ENCODE peak calls at places on chromosomes 6 and 20, in four cellular contexts. One of them, this sample, is unnamed. For H3K4me1, the result is how much of the 10 kb centered on the place peaks cover.

GRCh38 chr6:133041020-133041419 is 200.1 kb upstream of the EYA4 start:
- DNase-seq in psoas muscle: no peak
- DNase-seq in heart left ventricle: peak
- DNase-seq in astrocyte: no peak
- DNase-seq in this sample: no peak

GRCh38 chr20:9185511-9185910 is 116.6 kb downstream of the PLCB4 start:
- DNase-seq in psoas muscle: no peak
- DNase-seq in heart left ventricle: no peak
- DNase-seq in astrocyte: peak
- DNase-seq in this sample: no peak

GRCh38 chr6:41767112-41767946 is 12.4 kb downstream of the FRS3 start:
- DNase-seq in psoas muscle: no peak
- DNase-seq in heart left ventricle: peak
- DNase-seq in astrocyte: peak
- DNase-seq in this sample: peak

GRCh38 chr6:158231551-158232444 is 63.6 kb downstream of the GTF2H5 start:
- DNase-seq in psoas muscle: peak
- DNase-seq in heart left ventricle: peak
- DNase-seq in astrocyte: peak
- DNase-seq in this sample: peak

GRCh38 chr6:1227935-1228753 is 83.8 kb upstream of the FOXQ1 start:
- DNase-seq in psoas muscle: no peak
- DNase-seq in heart left ventricle: no peak
- DNase-seq in astrocyte: no peak
- DNase-seq in this sample: no peak

GRCh38 chr20:48921883-48922867 is 664 bp downstream of the ARFGEF2 start:
- DNase-seq in psoas muscle: no peak
- DNase-seq in heart left ventricle: peak
- DNase-seq in astrocyte: peak
- DNase-seq in this sample: peak

GRCh38 chr6:125117818-125118217 is 35.8 kb upstream of the TPD52L1 start:
- DNase-seq in psoas muscle: no peak
- DNase-seq in heart left ventricle: no peak
- DNase-seq in astrocyte: peak
- DNase-seq in this sample: no peak

GRCh38 chr6:136011475-136011874 is 160.0 kb downstream of the PDE7B start:
- DNase-seq in psoas muscle: no peak
- DNase-seq in heart left ventricle: no peak
- DNase-seq in astrocyte: peak
- DNase-seq in this sample: no peak

GRCh38 chr20:38987777-38988176 is 25.6 kb downstream of the DHX35 start:
- DNase-seq in psoas muscle: no peak
- DNase-seq in heart left ventricle: no peak
- DNase-seq in astrocyte: no peak
- DNase-seq in this sample: no peak

GRCh38 chr20:32823078-32823477 is 3.3 kb downstream of the MAPRE1 start:
- DNase-seq in psoas muscle: no peak
- DNase-seq in heart left ventricle: no peak
- DNase-seq in astrocyte: peak
- DNase-seq in this sample: no peak

GRCh38 chr6:122049341-122049740 is 350.1 kb upstream of the HSF2 start:
- DNase-seq in psoas muscle: no peak
- DNase-seq in heart left ventricle: peak
- DNase-seq in astrocyte: peak
- DNase-seq in this sample: peak

GRCh38 chr20:47198254-47198671 is 158.2 kb downstream of the ZMYND8 start:
- DNase-seq in psoas muscle: peak
- DNase-seq in heart left ventricle: no peak
- DNase-seq in astrocyte: no peak
- DNase-seq in this sample: no peak

GRCh38 chr20:64036346-64037198 is 590 bp downstream of the C20orf204 start:
- DNase-seq in psoas muscle: no peak
- DNase-seq in heart left ventricle: no peak
- DNase-seq in astrocyte: no peak
- DNase-seq in this sample: no peak

GRCh38 chr6:109474995-109475394 is 8.0 kb downstream of the ZBTB24 start:
- DNase-seq in psoas muscle: no peak
- DNase-seq in heart left ventricle: no peak
- DNase-seq in astrocyte: no peak
- DNase-seq in this sample: no peak

GRCh38 chr20:1958426-1958825 is 35.4 kb downstream of the PDYN start:
- DNase-seq in psoas muscle: no peak
- DNase-seq in heart left ventricle: no peak
- DNase-seq in astrocyte: no peak
- DNase-seq in this sample: no peak

GRCh38 chr6:42316981-42317380 is 99.3 kb upstream of the MRPS10 start:
- DNase-seq in psoas muscle: no peak
- DNase-seq in heart left ventricle: no peak
- DNase-seq in astrocyte: peak
- DNase-seq in this sample: no peak

GRCh38 chr20:16260911-16261310 is 312.3 kb downstream of the KIF16B start:
- DNase-seq in psoas muscle: no peak
- DNase-seq in heart left ventricle: no peak
- DNase-seq in astrocyte: peak
- DNase-seq in this sample: no peak

GRCh38 chr20:36240076-36240475 is 3.8 kb downstream of the AAR2 start:
- DNase-seq in psoas muscle: no peak
- DNase-seq in heart left ventricle: no peak
- DNase-seq in astrocyte: no peak
- DNase-seq in this sample: no peak

GRCh38 chr6:163608060-163608752 is 193.7 kb downstream of the QKI start:
- DNase-seq in psoas muscle: no peak
- DNase-seq in heart left ventricle: no peak
- DNase-seq in astrocyte: no peak
- DNase-seq in this sample: no peak

GRCh38 chr6:10411915-10412164 is 3.0 kb downstream of the TFAP2A start:
- DNase-seq in psoas muscle: no peak
- DNase-seq in heart left ventricle: no peak
- DNase-seq in astrocyte: no peak
- DNase-seq in this sample: peak

GRCh38 chr6:49541210-49541724 is 9.2 kb upstream of the C6orf141 start:
- DNase-seq in psoas muscle: no peak
- DNase-seq in heart left ventricle: no peak
- DNase-seq in astrocyte: peak
- DNase-seq in this sample: no peak

GRCh38 chr20:47310729-47311128 is 45.8 kb downstream of the ZMYND8 start:
- DNase-seq in psoas muscle: no peak
- DNase-seq in heart left ventricle: no peak
- DNase-seq in astrocyte: no peak
- DNase-seq in this sample: no peak

GRCh38 chr6:69019832-69020231 is 384.8 kb downstream of the ADGRB3 start:
- DNase-seq in psoas muscle: no peak
- DNase-seq in heart left ventricle: no peak
- DNase-seq in astrocyte: peak
- DNase-seq in this sample: no peak

GRCh38 chr6:96246563-96246962 is 230.8 kb downstream of the FUT9 start:
- DNase-seq in psoas muscle: no peak
- DNase-seq in heart left ventricle: no peak
- DNase-seq in astrocyte: peak
- DNase-seq in this sample: no peak

GRCh38 chr6:35624341-35625070 is 64.2 kb downstream of the FKBP5 start:
- DNase-seq in psoas muscle: no peak
- DNase-seq in heart left ventricle: no peak
- DNase-seq in astrocyte: no peak
- DNase-seq in this sample: no peak

GRCh38 chr6:70221025-70221714 is 81.7 kb downstream of the COL9A1 start:
- DNase-seq in psoas muscle: no peak
- DNase-seq in heart left ventricle: no peak
- DNase-seq in astrocyte: peak
- DNase-seq in this sample: no peak

GRCh38 chr6:21220271-21220987 is 373.1 kb upstream of the SOX4 start:
- DNase-seq in psoas muscle: no peak
- DNase-seq in heart left ventricle: no peak
- DNase-seq in astrocyte: peak
- DNase-seq in this sample: no peak

GRCh38 chr6:157229733-157230132 is 93.6 kb downstream of the TMEM242 start:
- DNase-seq in psoas muscle: no peak
- DNase-seq in heart left ventricle: no peak
- DNase-seq in astrocyte: no peak
- DNase-seq in this sample: no peak

GRCh38 chr6:129793447-129793846 is 67.7 kb downstream of the TMEM244 start:
- DNase-seq in psoas muscle: no peak
- DNase-seq in heart left ventricle: no peak
- DNase-seq in astrocyte: no peak
- DNase-seq in this sample: no peak

GRCh38 chr6:45420083-45420908 is 42.6 kb upstream of the SUPT3H start:
- DNase-seq in psoas muscle: no peak
- DNase-seq in heart left ventricle: peak
- DNase-seq in astrocyte: peak
- DNase-seq in this sample: peak

GRCh38 chr6:81997091-81997926 is 244.8 kb upstream of the TENT5A start:
- DNase-seq in psoas muscle: no peak
- DNase-seq in heart left ventricle: no peak
- DNase-seq in astrocyte: peak
- DNase-seq in this sample: no peak

GRCh38 chr20:3312940-3313656 is 74.1 kb upstream of the SLC4A11 start:
- DNase-seq in psoas muscle: no peak
- DNase-seq in heart left ventricle: no peak
- DNase-seq in astrocyte: peak
- DNase-seq in this sample: no peak

GRCh38 chr20:37328149-37328945 is 17.6 kb upstream of the SRC start:
- DNase-seq in psoas muscle: no peak
- DNase-seq in heart left ventricle: no peak
- DNase-seq in astrocyte: no peak
- DNase-seq in this sample: no peak
- H3K4me3 ChIP-seq in psoas muscle: no peak
- H3K4me3 ChIP-seq in heart left ventricle: no peak
- H3K4me3 ChIP-seq in astrocyte: no peak
- H3K4me3 ChIP-seq in this sample: no peak

GRCh38 chr6:15380354-15380753 is 134.5 kb downstream of the JARID2 start:
- DNase-seq in psoas muscle: no peak
- DNase-seq in heart left ventricle: no peak
- DNase-seq in astrocyte: no peak
- DNase-seq in this sample: no peak

GRCh38 chr6:15378864-15379263 is 133.0 kb downstream of the JARID2 start:
- DNase-seq in psoas muscle: no peak
- DNase-seq in heart left ventricle: no peak
- DNase-seq in astrocyte: no peak
- DNase-seq in this sample: no peak

GRCh38 chr6:15382712-15383111 is 136.8 kb downstream of the JARID2 start:
- DNase-seq in psoas muscle: no peak
- DNase-seq in heart left ventricle: no peak
- DNase-seq in astrocyte: no peak
- DNase-seq in this sample: no peak

GRCh38 chr6:15384901-15385300 is 139.0 kb downstream of the JARID2 start:
- DNase-seq in psoas muscle: no peak
- DNase-seq in heart left ventricle: no peak
- DNase-seq in astrocyte: no peak
- DNase-seq in this sample: no peak

DNA sequence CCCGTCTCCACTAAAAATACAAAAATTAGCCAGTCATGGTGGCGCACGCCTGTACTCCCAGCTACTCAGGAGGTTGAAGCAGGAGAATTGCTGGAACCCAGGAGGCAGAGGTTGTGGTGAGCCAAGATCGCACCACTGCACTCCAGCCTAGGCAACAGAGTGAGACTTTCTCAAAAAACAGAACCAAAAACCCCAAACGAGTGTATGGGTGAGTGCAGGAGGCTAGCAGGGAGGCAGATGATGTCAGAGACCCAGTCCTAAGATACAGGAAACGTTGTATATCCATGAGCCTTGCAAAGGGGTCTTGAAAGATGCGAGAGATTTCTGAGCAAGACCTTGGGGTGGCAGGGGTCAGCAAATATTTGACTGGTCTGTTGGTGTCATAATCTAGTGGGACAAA is 136.2 kb downstream of the JARID2 start:
- DNase-seq in psoas muscle: no peak
- DNase-seq in heart left ventricle: no peak
- DNase-seq in astrocyte: no peak
- DNase-seq in this sample: no peak
- H3K4me1 ChIP-seq in psoas muscle: under half
- H3K4me1 ChIP-seq in heart left ventricle: under half
- H3K4me1 ChIP-seq in astrocyte: under half
- H3K4me1 ChIP-seq in this sample: under half

DNA sequence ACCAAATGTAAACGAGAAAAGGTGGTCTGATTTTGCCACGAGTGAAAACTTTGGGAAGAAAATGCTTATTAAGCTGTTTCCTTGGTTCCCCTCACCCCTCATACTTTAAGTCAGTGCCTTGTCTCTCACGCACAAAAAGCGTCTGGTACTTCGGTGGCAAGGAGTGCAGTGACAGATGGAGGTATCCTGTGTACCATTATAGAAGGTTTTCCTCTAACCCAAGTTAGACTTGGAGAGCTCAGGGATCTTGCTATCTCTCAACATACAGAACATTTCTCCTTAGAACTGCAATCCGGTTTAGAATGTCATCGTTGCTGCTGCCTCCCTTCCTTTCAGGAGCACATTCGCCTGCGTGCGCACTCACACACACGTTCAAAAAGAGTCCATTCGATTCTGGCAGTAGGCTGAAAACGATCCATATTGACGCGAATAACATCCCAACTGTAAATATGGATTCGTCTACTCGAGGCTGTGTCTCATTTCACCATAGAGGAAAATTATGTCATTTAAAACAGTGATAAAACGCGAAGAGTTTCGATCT is 1.1 kb upstream of the MARCKS start:
- DNase-seq in psoas muscle: no peak
- DNase-seq in heart left ventricle: no peak
- DNase-seq in astrocyte: peak
- DNase-seq in this sample: peak
- H3K4me3 ChIP-seq in psoas muscle: peak
- H3K4me3 ChIP-seq in heart left ventricle: peak
- H3K4me3 ChIP-seq in astrocyte: peak
- H3K4me3 ChIP-seq in this sample: peak

GRCh38 chr20:49985617-49986016 is 2.8 kb downstream of the SNAI1 start:
- DNase-seq in psoas muscle: no peak
- DNase-seq in heart left ventricle: no peak
- DNase-seq in astrocyte: no peak
- DNase-seq in this sample: peak

GRCh38 chr20:49984426-49985153 is 1.8 kb downstream of the SNAI1 start:
- DNase-seq in psoas muscle: no peak
- DNase-seq in heart left ventricle: no peak
- DNase-seq in astrocyte: no peak
- DNase-seq in this sample: no peak

GRCh38 chr20:49983848-49984408 is 1.1 kb downstream of the SNAI1 start:
- DNase-seq in psoas muscle: no peak
- DNase-seq in heart left ventricle: peak
- DNase-seq in astrocyte: peak
- DNase-seq in this sample: peak

GRCh38 chr20:49986049-49986448 is 3.3 kb downstream of the SNAI1 start:
- DNase-seq in psoas muscle: no peak
- DNase-seq in heart left ventricle: no peak
- DNase-seq in astrocyte: no peak
- DNase-seq in this sample: no peak

DNA sequence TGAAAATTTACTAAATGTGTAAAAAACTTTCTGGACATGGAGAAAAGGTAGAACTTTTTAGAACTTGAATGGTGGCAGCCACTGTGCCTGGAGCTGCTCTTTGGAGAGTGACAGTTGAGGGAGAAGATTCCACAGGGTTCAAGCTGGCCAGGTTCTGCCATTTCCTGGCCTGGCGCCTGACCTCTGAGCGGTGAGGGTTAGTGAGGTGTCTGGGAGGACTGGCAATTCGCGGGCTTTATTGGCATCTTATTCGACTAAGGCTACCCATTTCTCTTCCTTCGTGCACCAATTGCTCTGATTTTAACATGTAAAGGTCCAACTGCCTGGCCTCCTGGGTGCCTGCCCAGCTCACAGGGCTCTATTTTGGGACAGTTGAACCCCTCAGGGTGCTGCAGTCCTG is 2.4 kb downstream of the SNAI1 start:
- DNase-seq in psoas muscle: no peak
- DNase-seq in heart left ventricle: no peak
- DNase-seq in astrocyte: no peak
- DNase-seq in this sample: no peak
- H3K4me1 ChIP-seq in psoas muscle: under half
- H3K4me1 ChIP-seq in heart left ventricle: half or more
- H3K4me1 ChIP-seq in astrocyte: half or more
- H3K4me1 ChIP-seq in this sample: under half

This sample was measured in right cardiac atrium.